ENCODE peak calls at places on chromosomes 7 and 10, in seven cellular contexts. S is breast epithelium, J is A549, C is sigmoid colon, O is Peyer's patch, K is left ventricle myocardium inferior, Y is tibial nerve. Z is an unnamed sample. For H3K4me1, the result is how much of the 10 kb centered on the place peaks cover.

GRCh38 chr10:31765546-31765945 is 163.1 kb downstream of the ARHGAP12 start:
- DNase-seq in C (no peak), Y (no peak), S (no peak), J (no peak), K (no peak), O (no peak), Z (no peak)

GRCh38 chr7:147029935-147030334 is 913.3 kb downstream of the CNTNAP2 start:
- DNase-seq in Y (no peak), S (no peak), K (no peak), J (no peak), O (no peak), C (no peak), Z (no peak)

GRCh38 chr7:2761801-2762497 is 73.9 kb downstream of the AMZ1 start:
- DNase-seq in C (no peak), Y (no peak), K (no peak), S (no peak), J (no peak), O (no peak), Z (no peak)

GRCh38 chr7:126501617-126502016 is 751.1 kb downstream of the GRM8 start:
- DNase-seq in S (no peak), J (no peak), Y (no peak), C (no peak), O (no peak), K (no peak), Z (no peak)

GRCh38 chr10:116748041-116748440 is 5.7 kb upstream of the HSPA12A start:
- DNase-seq in O (no peak), C (peak), Y (no peak), S (no peak), K (no peak), J (peak), Z (peak)

GRCh38 chr10:7300327-7300726 is 110.5 kb downstream of the SFMBT2 start:
- DNase-seq in K (no peak), C (no peak), J (no peak), S (no peak), Y (no peak), O (no peak), Z (no peak)

GRCh38 chr7:26085771-26086170 is 66.2 kb upstream of the NFE2L3 start:
- DNase-seq in S (no peak), J (no peak), Y (no peak), C (no peak), O (no peak), K (no peak), Z (no peak)

GRCh38 chr10:73931767-73932624 is 21.1 kb downstream of the PLAU start:
- DNase-seq in K (no peak), J (peak), O (no peak), S (no peak), Y (no peak), C (no peak), Z (peak)

GRCh38 chr10:122521011-122521410 is 39.5 kb upstream of the DMBT1 start:
- DNase-seq in J (no peak), S (no peak), K (no peak), O (no peak), C (no peak), Y (no peak), Z (no peak)

GRCh38 chr7:57426629-57427003 is 23.4 kb upstream of the ZNF716 start:
- DNase-seq in S (no peak), O (no peak), K (no peak), Y (no peak), C (no peak), J (no peak), Z (no peak)
- H3K4me1 ChIP-seq in S (under half), O (under half), K (under half), Y (under half), C (under half), J (under half), Z (under half)

DNA sequence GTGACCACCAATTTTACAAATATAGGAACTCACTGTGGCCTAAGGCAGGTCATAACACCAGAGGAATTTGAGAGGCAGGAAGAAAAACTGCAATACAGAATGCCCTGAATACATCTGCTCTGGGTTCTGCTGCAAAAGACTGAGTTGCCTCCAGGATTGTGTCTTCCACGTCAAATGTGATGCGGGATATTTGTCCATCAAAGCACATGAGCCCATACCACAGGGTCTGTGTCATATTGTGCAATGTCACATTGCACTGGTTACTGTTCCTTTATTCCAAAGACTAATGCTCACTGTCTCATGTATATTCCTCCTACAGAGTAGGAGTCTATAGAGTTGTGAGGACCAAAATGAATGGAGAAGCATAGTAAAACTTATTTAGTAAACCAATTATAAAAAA is 58.6 kb upstream of the ABCB4 start:
- DNase-seq in J (no peak), K (no peak), S (no peak), Y (no peak), O (no peak), C (no peak), Z (no peak)
- H3K4me1 ChIP-seq in J (under half), K (under half), S (under half), Y (under half), O (under half), C (under half), Z (under half)

GRCh38 chr10:110216942-110217341 is 9.5 kb downstream of the MXI1 start:
- DNase-seq in J (no peak), S (no peak), K (no peak), C (no peak), Y (no peak), O (no peak), Z (no peak)

GRCh38 chr10:110218627-110219026 is 11.2 kb downstream of the MXI1 start:
- DNase-seq in S (no peak), J (no peak), Y (no peak), O (no peak), K (no peak), C (no peak), Z (no peak)

GRCh38 chr10:110216240-110216639 is 8.8 kb downstream of the MXI1 start:
- DNase-seq in J (no peak), O (no peak), Y (no peak), K (no peak), S (no peak), C (no peak), Z (no peak)

GRCh38 chr10:110215751-110216150 is 8.3 kb downstream of the MXI1 start:
- DNase-seq in S (no peak), Y (no peak), J (no peak), C (no peak), O (no peak), K (no peak), Z (no peak)

DNA sequence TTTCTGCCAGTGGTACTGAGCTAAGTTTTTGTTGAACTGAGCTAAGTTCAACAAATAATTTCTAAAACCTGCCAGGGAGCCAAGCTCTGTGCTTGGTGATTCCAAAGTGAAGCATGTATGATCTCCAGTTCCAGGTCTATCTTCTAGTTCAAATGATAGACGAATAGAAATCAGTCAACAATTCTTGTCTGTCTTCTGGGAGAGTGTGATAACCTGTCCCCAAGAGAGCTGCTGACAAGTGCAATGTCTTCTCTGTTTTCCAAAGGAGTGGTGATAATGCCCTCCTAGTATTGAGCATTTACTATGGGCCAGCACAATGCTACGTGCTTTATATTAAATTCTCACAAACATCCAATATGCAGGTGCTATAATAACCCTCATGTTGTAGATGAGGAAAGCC is 10.2 kb downstream of the MXI1 start:
- DNase-seq in J (no peak), Y (no peak), S (no peak), K (no peak), O (no peak), C (no peak), Z (no peak)
- H3K4me1 ChIP-seq in J (under half), Y (under half), S (under half), K (half or more), O (under half), C (half or more), Z (under half)

GRCh38 chr7:127895360-127895759 is 135.9 kb downstream of the LRRC4 start:
- DNase-seq in J (no peak), C (no peak), K (no peak), Y (no peak), O (no peak), S (no peak), Z (no peak)
- H3K4me1 ChIP-seq in J (under half), C (under half), K (under half), Y (under half), O (under half), S (under half), Z (under half)

DNA sequence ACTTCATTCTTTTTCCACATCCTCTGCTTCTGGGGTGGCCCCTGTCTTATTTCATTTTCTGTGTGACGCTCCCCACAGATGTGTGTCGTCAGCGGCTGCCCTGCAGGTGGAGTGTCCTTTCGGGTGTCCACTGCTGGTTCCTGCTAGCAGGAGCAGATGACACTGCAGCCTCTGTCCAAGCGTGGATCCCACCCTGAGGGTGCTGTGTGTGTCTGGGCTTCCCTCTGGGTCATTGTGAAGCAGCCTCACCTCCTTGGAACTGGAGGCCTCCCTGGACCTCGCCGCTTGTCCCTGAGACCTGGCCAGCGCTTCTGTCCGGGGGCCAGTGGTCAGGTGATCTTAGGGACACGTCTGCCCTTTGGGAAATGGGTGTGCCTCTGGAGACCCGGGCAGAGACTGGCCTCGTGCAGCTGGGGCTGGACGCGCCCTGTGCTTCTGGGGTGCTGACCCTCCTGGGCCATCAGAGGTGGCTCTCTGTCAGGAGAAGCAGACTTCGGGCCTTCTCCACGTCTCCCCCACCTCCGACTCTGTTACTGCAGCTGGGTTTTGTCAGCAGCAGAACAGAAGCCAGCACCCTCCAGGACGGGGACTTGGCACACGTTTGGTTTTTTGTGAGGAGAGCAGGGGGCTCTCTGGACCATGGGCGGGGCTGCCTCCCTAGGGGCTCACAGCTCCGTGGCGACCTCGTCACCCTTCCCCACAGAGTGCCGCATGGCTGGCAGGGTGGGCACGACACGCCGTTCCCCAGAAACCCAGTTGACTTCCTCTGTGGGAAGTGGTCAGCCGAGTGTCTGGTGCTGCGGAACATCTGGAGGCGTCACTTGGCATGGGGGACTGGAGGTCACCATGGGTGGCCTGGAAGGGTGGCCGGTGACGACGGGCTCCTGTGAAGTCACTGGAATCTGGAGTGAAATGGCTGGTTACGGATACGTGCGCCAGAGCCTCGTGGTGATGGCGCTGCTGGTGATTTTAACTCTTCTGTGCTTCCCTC is 48.4 kb downstream of the INPP5A start:
- DNase-seq in C (peak), K (peak), O (peak), Y (no peak), J (no peak), S (no peak), Z (no peak)
- H3K4me1 ChIP-seq in C (half or more), K (half or more), O (under half), Y (under half), J (under half), S (under half), Z (under half)